ENCODE peak calls at places on chromosomes 3 and 15, in four cellular contexts. V is IMR-90, T is tibial nerve, J is cardiac muscle cell. Q is an unnamed sample.
A peak's percentile ranks its signal among the peaks of the same experiment; 100 is the strongest.

GRCh38 chr15:89342840-89343239 is 8.2 kb upstream of the POLG start:
- DNase-seq in V (no peak), T (no peak), J (no peak), Q (no peak)

GRCh38 chr15:51170882-51171577 is 76.3 kb upstream of the TNFAIP8L3 start:
- DNase-seq in V (no peak), T (no peak), J (no peak), Q (peak; percentile 13)

GRCh38 chr3:42667523-42668402 is 14.3 kb downstream of the ZBTB47 start:
- DNase-seq in V (no peak), T (no peak), J (no peak), Q (peak; percentile 58)

GRCh38 chr15:100721758-100722550 is 119.6 kb downstream of the ASB7 start:
- DNase-seq in V (peak; percentile 100), T (peak; percentile 43), J (no peak), Q (peak; percentile 94)

GRCh38 chr3:66297260-66297863 is 76.6 kb downstream of the SLC25A26 start:
- DNase-seq in V (peak; percentile 43), T (no peak), J (no peak), Q (no peak)

GRCh38 chr3:28906561-28907310 is 374.1 kb upstream of the RBMS3 start:
- DNase-seq in V (no peak), T (no peak), J (no peak), Q (no peak)

GRCh38 chr3:152176241-152176640 is 92.5 kb upstream of the MBNL1 start:
- DNase-seq in V (peak; percentile 31), T (no peak), J (no peak), Q (no peak)

GRCh38 chr3:73037369-73037699 is 24.1 kb upstream of the EBLN2 start:
- DNase-seq in V (peak; percentile 41), T (no peak), J (no peak), Q (no peak)

GRCh38 chr3:184741259-184741556 is 29.3 kb upstream of the MAGEF1 start:
- DNase-seq in V (no peak), T (no peak), J (no peak), Q (no peak)

GRCh38 chr3:193905993-193906396 is 230.0 kb upstream of the HES1 start:
- DNase-seq in V (no peak), T (no peak), J (no peak), Q (no peak)

GRCh38 chr15:64766041-64766440 is 9.3 kb downstream of the RBPMS2 start:
- DNase-seq in V (no peak), T (no peak), J (no peak), Q (no peak)

GRCh38 chr3:168249539-168250414 is 154.1 kb upstream of the GOLIM4 start:
- DNase-seq in V (peak; percentile 63), T (peak; percentile 23), J (peak; percentile 92), Q (peak; percentile 62)

GRCh38 chr3:147341727-147342126 is 64.6 kb downstream of the ZIC4 start:
- DNase-seq in V (no peak), T (no peak), J (no peak), Q (no peak)

GRCh38 chr15:57227181-57227580 is 149.1 kb upstream of the CGNL1 start:
- DNase-seq in V (no peak), T (no peak), J (no peak), Q (no peak)

GRCh38 chr15:95295905-95296618 is 1034.4 kb upstream of the NR2F2 start:
- DNase-seq in V (no peak), T (no peak), J (no peak), Q (no peak)

GRCh38 chr15:92683511-92683834 is 27.9 kb upstream of the FAM174B start:
- DNase-seq in V (no peak), T (no peak), J (peak; percentile 55), Q (no peak)

GRCh38 chr3:106758459-106758858 is 618.8 kb upstream of the CCDC54 start:
- DNase-seq in V (no peak), T (no peak), J (no peak), Q (no peak)

GRCh38 chr3:122962149-122962548 is 65.4 kb downstream of the SEMA5B start:
- DNase-seq in V (no peak), T (no peak), J (no peak), Q (no peak)

GRCh38 chr3:17478673-17479072 is 263.8 kb downstream of the TBC1D5 start:
- DNase-seq in V (peak; percentile 97), T (no peak), J (no peak), Q (no peak)

GRCh38 chr3:122785231-122785630 is 8.4 kb downstream of the HSPBAP1 start:
- DNase-seq in V (no peak), T (no peak), J (no peak), Q (no peak)

GRCh38 chr3:48411606-48412374 is 18.1 kb downstream of the PLXNB1 start:
- DNase-seq in V (no peak), T (peak; percentile 4), J (no peak), Q (no peak)

GRCh38 chr3:14947886-14948608 is 664 bp downstream of the NR2C2 start:
- DNase-seq in V (peak; percentile 94), T (peak; percentile 93), J (peak; percentile 98), Q (peak; percentile 96)
- H3K27ac ChIP-seq in V (peak overlapping the region; percentile 95), T (peak overlapping the region; percentile 99), J (peak overlapping the region; percentile 98), Q (peak overlapping the region; percentile 93)

DNA sequence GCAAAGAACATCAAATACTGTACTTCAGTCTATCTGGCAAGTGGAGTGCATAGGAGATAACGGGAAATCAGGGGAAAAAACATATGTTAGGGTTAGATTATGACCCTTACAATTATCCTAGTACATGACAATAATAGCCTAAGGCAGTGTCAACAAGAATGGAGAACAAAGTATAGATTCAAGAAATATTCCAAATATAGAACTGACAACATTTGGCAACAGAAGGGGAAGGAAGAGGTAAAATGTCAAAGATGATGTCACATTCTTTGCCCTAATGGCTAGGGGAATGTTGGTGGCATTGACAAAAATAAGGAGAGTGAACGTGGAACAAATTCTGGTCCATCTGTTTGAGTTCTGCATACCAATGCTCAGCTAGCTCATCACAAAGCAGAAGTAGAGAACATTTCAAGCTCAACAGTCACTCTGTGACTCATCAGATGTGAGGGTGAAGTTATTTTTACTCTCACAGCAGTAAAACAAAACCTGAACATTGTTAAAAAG is 15.5 kb upstream of the ATP8B4 start:
- DNase-seq in V (peak; percentile 89), T (no peak), J (no peak), Q (no peak)
- H3K9me3 ChIP-seq in V (no peaks in the 10 kb centered on the region), T (no peaks in the 10 kb centered on the region), J (no peaks in the 10 kb centered on the region), Q (no peaks in the 10 kb centered on the region)

GRCh38 chr3:150723946-150724345 is 20.2 kb upstream of the ERICH6 start:
- DNase-seq in V (no peak), T (no peak), J (no peak), Q (no peak)

GRCh38 chr3:150727653-150728502 is 24.2 kb upstream of the ERICH6 start:
- DNase-seq in V (no peak), T (no peak), J (no peak), Q (peak; percentile 64)

GRCh38 chr3:150722267-150722666 is 18.5 kb upstream of the ERICH6 start:
- DNase-seq in V (no peak), T (no peak), J (no peak), Q (no peak)

GRCh38 chr3:150721285-150722130 is 17.8 kb upstream of the ERICH6 start:
- DNase-seq in V (peak; percentile 70), T (no peak), J (peak; percentile 72), Q (no peak)

GRCh38 chr3:150725548-150725947 is 21.8 kb upstream of the ERICH6 start:
- DNase-seq in V (no peak), T (no peak), J (no peak), Q (no peak)
- H3K27ac ChIP-seq in V (no peak overlapping the region), T (no peak overlapping the region), J (no peak overlapping the region), Q (no peak overlapping the region)

GRCh38 chr3:1348547-1348946 is 255.7 kb downstream of the CNTN6 start:
- DNase-seq in V (no peak), T (no peak), J (no peak), Q (no peak)

GRCh38 chr3:1350885-1351284 is 258.1 kb downstream of the CNTN6 start:
- DNase-seq in V (no peak), T (no peak), J (no peak), Q (no peak)

DNA sequence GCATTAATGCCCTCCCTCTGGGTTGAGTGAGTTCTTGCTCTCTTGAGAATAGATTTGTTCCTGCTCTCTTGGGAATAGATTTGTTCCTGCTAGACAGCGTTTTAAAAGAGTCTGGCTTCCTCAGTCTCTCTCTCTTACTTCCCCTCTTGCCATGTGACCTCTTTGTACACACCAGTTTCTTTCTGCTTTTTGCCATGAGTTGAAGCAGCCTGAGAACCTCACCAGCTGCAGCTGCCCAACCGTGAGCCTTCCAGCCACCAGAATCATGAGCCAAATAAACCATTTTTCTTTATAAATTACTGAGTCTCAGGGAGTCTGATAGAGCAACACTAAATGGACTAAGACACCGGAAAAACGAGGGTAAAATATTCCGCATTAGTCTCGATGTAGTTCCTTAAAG is 253.6 kb downstream of the CNTN6 start:
- DNase-seq in V (no peak), T (no peak), J (no peak), Q (no peak)
- H3K9me3 ChIP-seq in V (peaks cover 5% of the 10 kb centered on the region), T (no peaks in the 10 kb centered on the region), J (no peaks in the 10 kb centered on the region), Q (no peaks in the 10 kb centered on the region)

DNA sequence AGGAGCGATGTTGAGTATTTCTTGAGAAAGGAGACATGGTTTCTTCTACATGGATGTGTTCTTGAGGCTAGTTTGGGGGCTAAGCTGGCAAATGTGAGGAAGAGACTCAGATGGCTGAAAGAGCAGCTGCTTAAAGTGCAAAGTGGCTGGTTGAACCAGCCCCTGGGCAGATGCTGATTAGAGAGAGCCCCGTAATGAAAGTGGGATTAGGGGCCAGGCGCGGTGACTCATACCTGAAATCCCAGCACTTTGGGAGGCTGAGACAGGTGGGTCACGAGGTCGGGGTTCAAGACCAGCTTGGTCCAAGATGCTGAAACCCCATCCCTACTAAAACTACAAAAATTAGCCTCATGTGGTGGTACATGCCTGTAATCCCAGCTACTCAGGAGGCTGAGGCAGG is 75.0 kb upstream of the GCNT3 start:
- DNase-seq in V (no peak), T (no peak), J (no peak), Q (no peak)
- H3K27ac ChIP-seq in V (no peak overlapping the region), T (no peak overlapping the region), J (no peak overlapping the region), Q (no peak overlapping the region)